ENCODE peak calls at places on chromosomes 12 and 14, in nine cellular contexts. One of them, this sample, is unnamed.
A peak's percentile ranks its signal among the peaks of the same experiment; 100 is the strongest.

GRCh38 chr14:81302613-81303012 is 81.9 kb upstream of the GTF2A1 start:
- DNase-seq in B cell: no peak
- DNase-seq in GM23248: no peak
- DNase-seq in NCI-H1436 treated with DMSO at 0.1 percent for 48 hours: no peak
- DNase-seq in stimulated activated CD4-positive, alpha-beta T cell treated with anti-CD3 and anti-CD28 coated beads, TNF-alpha, amount 100 ng/mL, for 4 hours: no peak
- DNase-seq in EL: no peak
- DNase-seq in gastrocnemius medialis: no peak
- DNase-seq in CD8-positive, alpha-beta T cell: no peak
- DNase-seq in GM12878: no peak
- DNase-seq in this sample: no peak

GRCh38 chr14:60339571-60339970 is 90.5 kb downstream of the PPM1A start:
- DNase-seq in B cell: no peak
- DNase-seq in GM23248: peak; percentile 26
- DNase-seq in NCI-H1436 treated with DMSO at 0.1 percent for 48 hours: no peak
- DNase-seq in stimulated activated CD4-positive, alpha-beta T cell treated with anti-CD3 and anti-CD28 coated beads, TNF-alpha, amount 100 ng/mL, for 4 hours: no peak
- DNase-seq in EL: no peak
- DNase-seq in gastrocnemius medialis: no peak
- DNase-seq in CD8-positive, alpha-beta T cell: no peak
- DNase-seq in GM12878: no peak
- DNase-seq in this sample: no peak

GRCh38 chr12:2483713-2484112 is 311.1 kb upstream of the FKBP4 start:
- DNase-seq in B cell: no peak
- DNase-seq in GM23248: no peak
- DNase-seq in NCI-H1436 treated with DMSO at 0.1 percent for 48 hours: no peak
- DNase-seq in stimulated activated CD4-positive, alpha-beta T cell treated with anti-CD3 and anti-CD28 coated beads, TNF-alpha, amount 100 ng/mL, for 4 hours: no peak
- DNase-seq in EL: no peak
- DNase-seq in gastrocnemius medialis: no peak
- DNase-seq in CD8-positive, alpha-beta T cell: no peak
- DNase-seq in GM12878: no peak
- DNase-seq in this sample: no peak

GRCh38 chr12:27779837-27780611 is at the start of the genes KLHL42 and MANSC4:
- DNase-seq in B cell: peak; percentile 83
- DNase-seq in GM23248: peak; percentile 88
- DNase-seq in NCI-H1436 treated with DMSO at 0.1 percent for 48 hours: no peak
- DNase-seq in stimulated activated CD4-positive, alpha-beta T cell treated with anti-CD3 and anti-CD28 coated beads, TNF-alpha, amount 100 ng/mL, for 4 hours: peak; percentile 51
- DNase-seq in EL: peak; percentile 80
- DNase-seq in gastrocnemius medialis: peak; percentile 27
- DNase-seq in CD8-positive, alpha-beta T cell: peak; percentile 62
- DNase-seq in GM12878: no peak
- DNase-seq in this sample: peak; percentile 85

GRCh38 chr12:127389923-127390322 is 877.0 kb upstream of the TMEM132C start:
- DNase-seq in B cell: no peak
- DNase-seq in GM23248: peak; percentile 84
- DNase-seq in NCI-H1436 treated with DMSO at 0.1 percent for 48 hours: no peak
- DNase-seq in stimulated activated CD4-positive, alpha-beta T cell treated with anti-CD3 and anti-CD28 coated beads, TNF-alpha, amount 100 ng/mL, for 4 hours: no peak
- DNase-seq in EL: peak; percentile 78
- DNase-seq in gastrocnemius medialis: no peak
- DNase-seq in CD8-positive, alpha-beta T cell: no peak
- DNase-seq in GM12878: no peak
- DNase-seq in this sample: peak; percentile 60

GRCh38 chr14:95311752-95312151 is 8.0 kb downstream of the CLMN start:
- DNase-seq in B cell: no peak
- DNase-seq in GM23248: peak; percentile 20
- DNase-seq in NCI-H1436 treated with DMSO at 0.1 percent for 48 hours: no peak
- DNase-seq in stimulated activated CD4-positive, alpha-beta T cell treated with anti-CD3 and anti-CD28 coated beads, TNF-alpha, amount 100 ng/mL, for 4 hours: no peak
- DNase-seq in EL: peak; percentile 41
- DNase-seq in gastrocnemius medialis: no peak
- DNase-seq in CD8-positive, alpha-beta T cell: no peak
- DNase-seq in GM12878: no peak
- DNase-seq in this sample: no peak

GRCh38 chr14:106551265-106551664 is 1024.9 kb downstream of the TMEM121 start:
- DNase-seq in B cell: no peak
- DNase-seq in GM23248: no peak
- DNase-seq in NCI-H1436 treated with DMSO at 0.1 percent for 48 hours: no peak
- DNase-seq in stimulated activated CD4-positive, alpha-beta T cell treated with anti-CD3 and anti-CD28 coated beads, TNF-alpha, amount 100 ng/mL, for 4 hours: no peak
- DNase-seq in EL: no peak
- DNase-seq in gastrocnemius medialis: no peak
- DNase-seq in CD8-positive, alpha-beta T cell: no peak
- DNase-seq in GM12878: no peak
- DNase-seq in this sample: no peak

GRCh38 chr12:116498471-116498870 is 60.7 kb upstream of the MAP1LC3B2 start:
- DNase-seq in B cell: no peak
- DNase-seq in GM23248: peak; percentile 79
- DNase-seq in NCI-H1436 treated with DMSO at 0.1 percent for 48 hours: no peak
- DNase-seq in stimulated activated CD4-positive, alpha-beta T cell treated with anti-CD3 and anti-CD28 coated beads, TNF-alpha, amount 100 ng/mL, for 4 hours: no peak
- DNase-seq in EL: no peak
- DNase-seq in gastrocnemius medialis: no peak
- DNase-seq in CD8-positive, alpha-beta T cell: no peak
- DNase-seq in GM12878: no peak
- DNase-seq in this sample: no peak

GRCh38 chr12:111578276-111578970 is 20.7 kb downstream of the ATXN2 start:
- DNase-seq in B cell: no peak
- DNase-seq in GM23248: peak; percentile 83
- DNase-seq in NCI-H1436 treated with DMSO at 0.1 percent for 48 hours: no peak
- DNase-seq in stimulated activated CD4-positive, alpha-beta T cell treated with anti-CD3 and anti-CD28 coated beads, TNF-alpha, amount 100 ng/mL, for 4 hours: no peak
- DNase-seq in EL: peak; percentile 86
- DNase-seq in gastrocnemius medialis: no peak
- DNase-seq in CD8-positive, alpha-beta T cell: no peak
- DNase-seq in GM12878: no peak
- DNase-seq in this sample: peak; percentile 39

GRCh38 chr14:68403191-68403781 is 389.6 kb downstream of the ZFP36L1 start:
- DNase-seq in B cell: no peak
- DNase-seq in GM23248: peak; percentile 68
- DNase-seq in NCI-H1436 treated with DMSO at 0.1 percent for 48 hours: no peak
- DNase-seq in stimulated activated CD4-positive, alpha-beta T cell treated with anti-CD3 and anti-CD28 coated beads, TNF-alpha, amount 100 ng/mL, for 4 hours: no peak
- DNase-seq in EL: peak; percentile 61
- DNase-seq in gastrocnemius medialis: no peak
- DNase-seq in CD8-positive, alpha-beta T cell: no peak
- DNase-seq in GM12878: no peak
- DNase-seq in this sample: no peak

GRCh38 chr12:57772429-57773322 is at the start of gene EEF1AKMT3:
- DNase-seq in B cell: no peak
- DNase-seq in GM23248: peak; percentile 79
- DNase-seq in NCI-H1436 treated with DMSO at 0.1 percent for 48 hours: no peak
- DNase-seq in stimulated activated CD4-positive, alpha-beta T cell treated with anti-CD3 and anti-CD28 coated beads, TNF-alpha, amount 100 ng/mL, for 4 hours: no peak
- DNase-seq in EL: peak; percentile 75
- DNase-seq in gastrocnemius medialis: peak; percentile 36
- DNase-seq in CD8-positive, alpha-beta T cell: no peak
- DNase-seq in GM12878: no peak
- DNase-seq in this sample: peak; percentile 76

GRCh38 chr14:63175531-63175930 is 28.7 kb upstream of the RHOJ start:
- DNase-seq in B cell: no peak
- DNase-seq in GM23248: no peak
- DNase-seq in NCI-H1436 treated with DMSO at 0.1 percent for 48 hours: no peak
- DNase-seq in stimulated activated CD4-positive, alpha-beta T cell treated with anti-CD3 and anti-CD28 coated beads, TNF-alpha, amount 100 ng/mL, for 4 hours: no peak
- DNase-seq in EL: no peak
- DNase-seq in gastrocnemius medialis: no peak
- DNase-seq in CD8-positive, alpha-beta T cell: no peak
- DNase-seq in GM12878: no peak
- DNase-seq in this sample: no peak

GRCh38 chr14:99143126-99143525 is 128.9 kb downstream of the BCL11B start:
- DNase-seq in B cell: no peak
- DNase-seq in GM23248: no peak
- DNase-seq in NCI-H1436 treated with DMSO at 0.1 percent for 48 hours: no peak
- DNase-seq in stimulated activated CD4-positive, alpha-beta T cell treated with anti-CD3 and anti-CD28 coated beads, TNF-alpha, amount 100 ng/mL, for 4 hours: no peak
- DNase-seq in EL: no peak
- DNase-seq in gastrocnemius medialis: no peak
- DNase-seq in CD8-positive, alpha-beta T cell: no peak
- DNase-seq in GM12878: no peak
- DNase-seq in this sample: no peak

GRCh38 chr14:26846388-26846787 is 248.6 kb upstream of the NOVA1 start:
- DNase-seq in B cell: no peak
- DNase-seq in GM23248: no peak
- DNase-seq in NCI-H1436 treated with DMSO at 0.1 percent for 48 hours: no peak
- DNase-seq in stimulated activated CD4-positive, alpha-beta T cell treated with anti-CD3 and anti-CD28 coated beads, TNF-alpha, amount 100 ng/mL, for 4 hours: no peak
- DNase-seq in EL: no peak
- DNase-seq in gastrocnemius medialis: no peak
- DNase-seq in CD8-positive, alpha-beta T cell: no peak
- DNase-seq in GM12878: no peak
- DNase-seq in this sample: no peak

GRCh38 chr12:94172031-94172430 is 23.7 kb downstream of the PLXNC1 start:
- DNase-seq in B cell: no peak
- DNase-seq in GM23248: peak; percentile 10
- DNase-seq in NCI-H1436 treated with DMSO at 0.1 percent for 48 hours: no peak
- DNase-seq in stimulated activated CD4-positive, alpha-beta T cell treated with anti-CD3 and anti-CD28 coated beads, TNF-alpha, amount 100 ng/mL, for 4 hours: no peak
- DNase-seq in EL: no peak
- DNase-seq in gastrocnemius medialis: no peak
- DNase-seq in CD8-positive, alpha-beta T cell: no peak
- DNase-seq in GM12878: no peak
- DNase-seq in this sample: peak; percentile 71

GRCh38 chr12:123805119-123805518 is 43.0 kb downstream of the DNAH10 start:
- DNase-seq in B cell: no peak
- DNase-seq in GM23248: no peak
- DNase-seq in NCI-H1436 treated with DMSO at 0.1 percent for 48 hours: no peak
- DNase-seq in stimulated activated CD4-positive, alpha-beta T cell treated with anti-CD3 and anti-CD28 coated beads, TNF-alpha, amount 100 ng/mL, for 4 hours: no peak
- DNase-seq in EL: no peak
- DNase-seq in gastrocnemius medialis: no peak
- DNase-seq in CD8-positive, alpha-beta T cell: no peak
- DNase-seq in GM12878: no peak
- DNase-seq in this sample: no peak

GRCh38 chr12:131499160-131499863 is 211.6 kb upstream of the SFSWAP start:
- DNase-seq in B cell: no peak
- DNase-seq in GM23248: peak; percentile 16
- DNase-seq in NCI-H1436 treated with DMSO at 0.1 percent for 48 hours: no peak
- DNase-seq in stimulated activated CD4-positive, alpha-beta T cell treated with anti-CD3 and anti-CD28 coated beads, TNF-alpha, amount 100 ng/mL, for 4 hours: no peak
- DNase-seq in EL: no peak
- DNase-seq in gastrocnemius medialis: peak; percentile 15
- DNase-seq in CD8-positive, alpha-beta T cell: no peak
- DNase-seq in GM12878: no peak
- DNase-seq in this sample: peak; percentile 39

GRCh38 chr12:89357297-89357730 is 5.0 kb upstream of the DUSP6 start:
- DNase-seq in B cell: no peak
- DNase-seq in GM23248: no peak
- DNase-seq in NCI-H1436 treated with DMSO at 0.1 percent for 48 hours: no peak
- DNase-seq in stimulated activated CD4-positive, alpha-beta T cell treated with anti-CD3 and anti-CD28 coated beads, TNF-alpha, amount 100 ng/mL, for 4 hours: no peak
- DNase-seq in EL: no peak
- DNase-seq in gastrocnemius medialis: no peak
- DNase-seq in CD8-positive, alpha-beta T cell: no peak
- DNase-seq in GM12878: no peak
- DNase-seq in this sample: no peak